ENCODE peak calls at places on chromosomes 11 and 22, in ten cellular contexts. F is NCI-H146; H is body of pancreas; A is GM23248; Y is anterior cingulate cortex; G is coronary artery; Z is HCT116; W is nucleus accumbens; M is stimulated activated CD4-positive, alpha-beta T cell treated with anti-CD3 and anti-CD28 coated beads, Interleukin-15, amount 100 ng/mL, for 24 hours; U is IMR-90. E is an unnamed sample.

GRCh38 chr11:31800398-31801265 is 10.5 kb downstream of the PAX6 start:
- DNase-seq in M (no peak), H (no peak), Y (no peak), W (no peak), A (no peak), Z (no peak), U (no peak), F (no peak), G (no peak), E (no peak)

GRCh38 chr11:16946477-16947282 is 67.5 kb downstream of the PLEKHA7 start:
- DNase-seq in Z (no peak), A (no peak), H (no peak), Y (no peak), M (peak; percentile 23), G (no peak), F (no peak), U (no peak), W (no peak), E (no peak)

GRCh38 chr11:65416341-65417185 is 6.0 kb upstream of the NEAT1 start:
- DNase-seq in F (peak; percentile 80), G (peak; percentile 93), W (peak; percentile 89), U (peak; percentile 71), Y (peak; percentile 84), A (peak; percentile 89), H (peak; percentile 94), M (peak; percentile 95), Z (peak; percentile 54), E (peak; percentile 96)

GRCh38 chr11:33778682-33779081 is 4.4 kb upstream of the FBXO3 start:
- DNase-seq in Z (no peak), M (no peak), H (no peak), U (peak; percentile 83), W (no peak), F (no peak), A (peak; percentile 75), Y (no peak), G (no peak), E (no peak)

GRCh38 chr22:29300807-29301601 is 5.4 kb upstream of the GAS2L1 start:
- DNase-seq in W (no peak), U (no peak), F (no peak), Z (no peak), Y (no peak), M (no peak), H (peak; percentile 8), G (no peak), A (no peak), E (no peak)

GRCh38 chr11:1652778-1653540 is 23.4 kb downstream of the KRTAP5-5 start:
- DNase-seq in W (peak; percentile 75), F (peak; percentile 53), G (no peak), Z (no peak), A (peak; percentile 75), M (peak; percentile 82), U (peak; percentile 29), H (peak; percentile 78), Y (peak; percentile 67), E (peak; percentile 77)

GRCh38 chr11:123517559-123518364 is 87.7 kb downstream of the GRAMD1B start:
- DNase-seq in F (no peak), Y (no peak), Z (no peak), A (no peak), H (no peak), G (no peak), W (no peak), M (no peak), U (no peak), E (no peak)

GRCh38 chr11:6693342-6694228 is 10.4 kb upstream of the MRPL17 start:
- DNase-seq in Z (peak; percentile 37), W (no peak), A (peak; percentile 85), H (no peak), Y (no peak), M (peak; percentile 74), F (no peak), G (no peak), U (peak; percentile 84), E (no peak)

GRCh38 chr11:116851631-116852030 is 14.2 kb upstream of the APOA1 start:
- DNase-seq in F (no peak), A (no peak), M (peak; percentile 50), Y (no peak), U (no peak), W (no peak), H (no peak), Z (no peak), G (peak; percentile 71), E (peak; percentile 34)

GRCh38 chr22:40635008-40635939 is 1.2 kb downstream of the MRTFA start:
- DNase-seq in A (peak; percentile 64), M (no peak), W (no peak), F (no peak), Y (no peak), Z (no peak), G (no peak), U (peak; percentile 60), H (peak; percentile 5), E (no peak)

GRCh38 chr11:17354070-17354924 is 2.7 kb downstream of the NCR3LG1 start:
- DNase-seq in G (no peak), A (peak; percentile 76), Y (no peak), U (peak; percentile 79), F (peak; percentile 65), W (peak; percentile 42), Z (peak; percentile 75), M (peak; percentile 77), H (peak; percentile 69), E (peak; percentile 76)

GRCh38 chr11:33187851-33188722 is 26.8 kb upstream of the CSTF3 start:
- DNase-seq in Y (no peak), M (no peak), Z (no peak), U (no peak), A (no peak), W (no peak), H (no peak), G (no peak), F (peak; percentile 47), E (no peak)

GRCh38 chr11:305834-306211 is 1.8 kb upstream of the IFITM2 start:
- DNase-seq in M (no peak), H (no peak), A (no peak), G (no peak), Y (no peak), W (no peak), Z (no peak), U (no peak), F (no peak), E (no peak)

GRCh38 chr11:12813371-12814225 is 139.4 kb downstream of the TEAD1 start:
- DNase-seq in G (no peak), M (no peak), Z (no peak), Y (no peak), H (no peak), F (no peak), W (no peak), U (peak; percentile 88), A (peak; percentile 45), E (peak; percentile 38)

GRCh38 chr11:72085836-72086475 is 5.3 kb downstream of the LRRC51 start:
- DNase-seq in Z (no peak), Y (no peak), U (no peak), F (peak; percentile 53), M (no peak), G (no peak), A (no peak), H (no peak), W (peak; percentile 40), E (no peak)

GRCh38 chr22:23106906-23107367 is 34.9 kb downstream of the RSPH14 start:
- DNase-seq in U (no peak), Z (no peak), M (no peak), W (no peak), G (no peak), F (no peak), H (no peak), Y (no peak), A (no peak), E (no peak)

GRCh38 chr11:70068950-70069349 is 9.2 kb upstream of the ANO1 start:
- DNase-seq in H (no peak), W (no peak), Y (no peak), G (peak; percentile 65), F (no peak), Z (no peak), U (no peak), A (no peak), M (no peak), E (no peak)

GRCh38 chr11:18791175-18792065 is at the start of gene PTPN5:
- DNase-seq in G (peak; percentile 54), W (peak; percentile 41), Y (peak; percentile 65), A (peak; percentile 40), Z (no peak), F (peak; percentile 19), U (no peak), H (no peak), M (peak; percentile 9), E (no peak)

GRCh38 chr11:122439911-122440782 is 215.4 kb upstream of the UBASH3B start:
- DNase-seq in W (no peak), U (peak; percentile 45), A (peak; percentile 72), M (no peak), G (no peak), Z (no peak), F (no peak), Y (no peak), H (peak; percentile 43), E (no peak)

GRCh38 chr11:44083906-44084305 is 11.6 kb upstream of the EXT2 start:
- DNase-seq in W (no peak), H (no peak), F (no peak), M (no peak), Z (no peak), G (no peak), U (no peak), A (no peak), Y (no peak), E (no peak)

GRCh38 chr11:115678942-115679341 is 174.7 kb upstream of the CADM1 start:
- DNase-seq in M (no peak), U (no peak), W (no peak), Y (no peak), G (no peak), A (no peak), F (peak; percentile 75), Z (no peak), H (no peak), E (peak; percentile 51)

GRCh38 chr22:29773233-29773632 is 6.1 kb downstream of the UQCR10 start:
- DNase-seq in F (no peak), A (peak; percentile 69), H (no peak), Z (peak; percentile 36), Y (no peak), W (no peak), M (no peak), G (no peak), U (peak; percentile 61), E (no peak)

GRCh38 chr11:132101861-132102260 is 731.4 kb downstream of the NTM start:
- DNase-seq in Y (no peak), M (no peak), U (peak; percentile 70), Z (no peak), A (peak; percentile 39), W (no peak), H (no peak), G (no peak), F (no peak), E (no peak)

GRCh38 chr22:32800158-32800557 is 1.3 kb upstream of the TIMP3 start:
- DNase-seq in A (peak; percentile 51), U (no peak), W (no peak), Z (no peak), M (no peak), Y (no peak), H (no peak), F (no peak), G (no peak), E (no peak)

GRCh38 chr22:21591695-21592094 is 24.2 kb downstream of the UBE2L3 start:
- DNase-seq in H (no peak), M (no peak), Y (no peak), A (no peak), W (no peak), F (no peak), Z (no peak), U (no peak), G (no peak), E (no peak)

GRCh38 chr11:32006799-32007388 is 84.0 kb upstream of the RCN1 start:
- DNase-seq in M (peak; percentile 15), A (peak; percentile 77), Z (peak; percentile 35), Y (no peak), F (peak; percentile 37), H (no peak), U (peak; percentile 51), G (no peak), W (no peak), E (no peak)

GRCh38 chr11:15888596-15889345 is 467.6 kb downstream of the SOX6 start:
- DNase-seq in W (no peak), H (no peak), A (no peak), F (no peak), Y (no peak), Z (no peak), G (no peak), U (peak; percentile 11), M (no peak), E (no peak)

GRCh38 chr22:17569971-17570511 is 6.7 kb downstream of the SLC25A18 start:
- DNase-seq in Z (no peak), M (no peak), A (peak; percentile 8), Y (peak; percentile 17), F (peak; percentile 4), U (peak; percentile 4), W (peak; percentile 57), G (no peak), H (no peak), E (no peak)